ENCODE peak calls at places on chromosome 9, in seven cellular contexts. V is EH; F is fibroblast of mammary gland; J is upper lobe of right lung; I is CD8-positive, alpha-beta T cell; Y is breast epithelium; P is endothelial cell. W is an unnamed sample.
A peak's percentile ranks its signal among the peaks of the same experiment; 100 is the strongest.

GRCh38 chr9:118940477-118940876 is 428.8 kb downstream of the BRINP1 start:
- DNase-seq in V (no peak), F (no peak), J (no peak), I (no peak), Y (no peak), P (no peak), W (no peak)

GRCh38 chr9:77661696-77662095 is 13.6 kb upstream of the GNA14 start:
- DNase-seq in V (no peak), F (no peak), J (no peak), I (no peak), Y (no peak), P (no peak), W (no peak)

GRCh38 chr9:117092582-117092981 is 322.3 kb downstream of the ASTN2 start:
- DNase-seq in V (peak; percentile 69), F (peak; percentile 28), J (no peak), I (no peak), Y (no peak), P (no peak), W (no peak)

GRCh38 chr9:21043841-21044240 is 12.4 kb upstream of the HACD4 start:
- DNase-seq in V (no peak), F (no peak), J (no peak), I (no peak), Y (no peak), P (no peak), W (no peak)

GRCh38 chr9:120928015-120928719 is 1.6 kb upstream of the TRAF1 start:
- DNase-seq in V (no peak), F (no peak), J (peak; percentile 83), I (peak; percentile 54), Y (no peak), P (peak; percentile 55), W (peak; percentile 83)

GRCh38 chr9:89558500-89558899 is 46.3 kb upstream of the GADD45G start:
- DNase-seq in V (no peak), F (no peak), J (no peak), I (no peak), Y (no peak), P (no peak), W (no peak)

GRCh38 chr9:87854563-87854962 is 28.1 kb upstream of the SPATA31E1 start:
- DNase-seq in V (no peak), F (no peak), J (no peak), I (no peak), Y (no peak), P (no peak), W (no peak)

GRCh38 chr9:84239341-84239740 is 101.2 kb downstream of the SLC28A3 start:
- DNase-seq in V (no peak), F (peak; percentile 31), J (no peak), I (no peak), Y (no peak), P (no peak), W (no peak)

GRCh38 chr9:8484563-8484962 is 685.0 kb upstream of the DMAC1 start:
- DNase-seq in V (no peak), F (no peak), J (no peak), I (no peak), Y (no peak), P (no peak), W (no peak)

GRCh38 chr9:124878518-124878917 is 16.6 kb downstream of the ARPC5L start:
- DNase-seq in V (no peak), F (no peak), J (no peak), I (no peak), Y (no peak), P (no peak), W (no peak)

GRCh38 chr9:107674937-107675277 is 185.3 kb upstream of the KLF4 start:
- DNase-seq in V (peak; percentile 14), F (peak; percentile 38), J (no peak), I (no peak), Y (no peak), P (no peak), W (peak; percentile 74)

GRCh38 chr9:134375011-134375390 is 48.7 kb downstream of the RXRA start:
- DNase-seq in V (peak; percentile 34), F (peak; percentile 34), J (peak; percentile 88), I (no peak), Y (peak; percentile 82), P (no peak), W (peak; percentile 94)

GRCh38 chr9:128362774-128363173 is 8.4 kb upstream of the URM1 start:
- DNase-seq in V (no peak), F (no peak), J (no peak), I (no peak), Y (no peak), P (no peak), W (no peak)

GRCh38 chr9:125752070-125752628 is 5.0 kb downstream of the PBX3 start:
- DNase-seq in V (peak; percentile 29), F (no peak), J (no peak), I (no peak), Y (no peak), P (no peak), W (no peak)

GRCh38 chr9:1879501-1879900 is 135.6 kb upstream of the SMARCA2 start:
- DNase-seq in V (no peak), F (no peak), J (no peak), I (no peak), Y (no peak), P (no peak), W (no peak)

GRCh38 chr9:104879555-104880318 is 48.2 kb downstream of the ABCA1 start:
- DNase-seq in V (no peak), F (peak; percentile 93), J (no peak), I (no peak), Y (no peak), P (no peak), W (no peak)

GRCh38 chr9:137811283-137811870 is 66.2 kb upstream of the CACNA1B start:
- DNase-seq in V (no peak), F (peak; percentile 17), J (peak; percentile 51), I (no peak), Y (no peak), P (no peak), W (no peak)

GRCh38 chr9:99377790-99378775 is 156.0 kb downstream of the SEC61B start:
- DNase-seq in V (peak; percentile 94), F (no peak), J (no peak), I (no peak), Y (no peak), P (no peak), W (no peak)